ENCODE peak calls at places on chromosomes 1 and 21, in seven cellular contexts. G is nucleus accumbens; T is Peyer's patch; R is T-cell; I is stimulated activated CD8-positive, alpha-beta memory T cell treated with anti-CD3 and anti-CD28 coated beads, Interleukin-7, amount 100 ng/mL, for 1 hour; N is activated T-cell treated with anti-CD3 and anti-CD28 coated beads, Interleukin-2, amount 50 U/mL, for 1 hour; O is activated T-helper 1 cell treated with anti-CD3 and anti-CD28 coated beads, Interleukin-2, amount 50 U/mL, for 16 hours. V is an unnamed sample.

GRCh38 chr21:45344576-45344975 is 56.9 kb upstream of the POFUT2 start:
- DNase-seq in G (no peak), T (no peak), O (no peak), I (no peak), N (no peak), R (no peak), V (no peak)

GRCh38 chr1:23563755-23564374 is 4.6 kb upstream of the ID3 start:
- DNase-seq in N (no peak), T (no peak), G (no peak), O (no peak), R (no peak), I (no peak), V (no peak)

GRCh38 chr1:229557214-229557850 is 1.2 kb downstream of the ABCB10 start:
- DNase-seq in T (no peak), N (no peak), G (no peak), I (no peak), O (no peak), R (no peak), V (no peak)

GRCh38 chr1:202662081-202662480 is 48.2 kb downstream of the SYT2 start:
- DNase-seq in O (no peak), T (no peak), R (no peak), G (no peak), N (no peak), I (no peak), V (no peak)

GRCh38 chr1:28737245-28738137 is 751 bp downstream of the YTHDF2 start:
- DNase-seq in O (peak), G (peak), I (peak), N (peak), T (peak), R (peak), V (peak)

GRCh38 chr1:154476791-154477190 is 25.2 kb upstream of the TDRD10 start:
- DNase-seq in O (no peak), R (no peak), I (no peak), N (no peak), G (no peak), T (no peak), V (no peak)

GRCh38 chr1:169676001-169676400 is 35.4 kb downstream of the SELL start:
- DNase-seq in T (no peak), R (no peak), G (no peak), O (no peak), N (no peak), I (no peak), V (no peak)

GRCh38 chr1:244242446-244242845 is 191.4 kb downstream of the ZBTB18 start:
- DNase-seq in T (no peak), O (no peak), I (no peak), N (no peak), G (no peak), R (no peak), V (no peak)

GRCh38 chr1:98323396-98323795 is 338.1 kb upstream of the SNX7 start:
- DNase-seq in G (no peak), O (no peak), N (no peak), T (no peak), R (no peak), I (no peak), V (no peak)

GRCh38 chr1:35580949-35581388 is 7.9 kb downstream of the TFAP2E start:
- DNase-seq in T (no peak), O (no peak), R (no peak), I (no peak), N (no peak), G (no peak), V (no peak)

GRCh38 chr1:244319283-244320132 is 132.2 kb downstream of the ADSS2 start:
- DNase-seq in R (peak), O (no peak), N (peak), G (no peak), T (peak), I (no peak), V (peak)

GRCh38 chr1:185337221-185337620 is 20.2 kb upstream of the IVNS1ABP start:
- DNase-seq in R (no peak), G (no peak), N (no peak), O (no peak), I (no peak), T (no peak), V (no peak)

GRCh38 chr21:29342394-29342957 is 43.8 kb downstream of the BACH1 start:
- DNase-seq in N (no peak), R (no peak), G (no peak), T (peak), O (peak), I (no peak), V (peak)

GRCh38 chr1:66402194-66402593 is 131.8 kb upstream of the SGIP1 start:
- DNase-seq in I (no peak), N (no peak), R (no peak), G (peak), O (no peak), T (peak), V (no peak)

GRCh38 chr1:55951291-55951690 is 628.1 kb downstream of the PLPP3 start:
- DNase-seq in R (no peak), I (no peak), N (no peak), O (no peak), G (no peak), T (no peak), V (no peak)

GRCh38 chr1:85708826-85709222 is 591 bp upstream of the ZNHIT6 start:
- DNase-seq in R (no peak), T (no peak), O (no peak), G (no peak), I (no peak), N (peak), V (no peak)

GRCh38 chr1:40078512-40079333 is 18.3 kb downstream of the PPT1 start:
- DNase-seq in G (no peak), R (peak), T (peak), I (no peak), O (peak), N (no peak), V (peak)

GRCh38 chr1:202018226-202018475 is 7.8 kb downstream of the ELF3 start:
- DNase-seq in R (no peak), T (no peak), N (no peak), O (no peak), G (no peak), I (no peak), V (no peak)

GRCh38 chr1:115098979-115099692 is 9.8 kb upstream of the TSPAN2 start:
- DNase-seq in I (peak), O (peak), T (peak), G (no peak), N (peak), R (peak), V (peak)